ENCODE peak calls at places on chromosomes 6 and 20, in ten cellular contexts. X, B, C, N, L, O, I, K, J and D are unnamed samples.

GRCh38 chr6:106894978-106895702 is 79.4 kb downstream of the CD24 start:
- DNase-seq in X (no peak), I (peak; percentile 46), N (no peak), C (no peak), O (no peak), L (no peak), B (no peak), K (peak; percentile 33), J (no peak), D (no peak)

GRCh38 chr6:12291785-12292604 is 1.8 kb downstream of the EDN1 start:
- DNase-seq in K (peak; percentile 49), C (no peak), I (peak; percentile 69), J (no peak), L (no peak), X (no peak), N (peak; percentile 47), B (peak; percentile 36), O (peak; percentile 47), D (no peak)

GRCh38 chr20:48776306-48776705 is 51.5 kb downstream of the PREX1 start:
- DNase-seq in C (no peak), O (no peak), I (no peak), J (no peak), N (no peak), B (no peak), L (no peak), K (peak; percentile 85), X (no peak), D (no peak)

GRCh38 chr20:15475483-15475882 is 1097.8 kb downstream of the KIF16B start:
- DNase-seq in C (peak; percentile 19), O (peak; percentile 35), I (no peak), K (no peak), X (peak; percentile 33), L (peak; percentile 38), B (peak; percentile 9), N (no peak), J (no peak), D (no peak)

GRCh38 chr6:25279748-25280616 is 808 bp downstream of the CARMIL1 start:
- DNase-seq in K (no peak), L (peak; percentile 22), J (no peak), O (peak; percentile 26), C (no peak), X (no peak), N (peak; percentile 26), B (peak; percentile 52), I (peak; percentile 61), D (no peak)

GRCh38 chr6:153425536-153425935 is 294.5 kb upstream of the RGS17 start:
- DNase-seq in K (peak; percentile 18), X (no peak), C (no peak), J (no peak), B (no peak), N (no peak), O (no peak), I (no peak), L (no peak), D (no peak)

GRCh38 chr20:31862506-31862905 is 7.8 kb downstream of the DUSP15 start:
- DNase-seq in N (peak; percentile 11), I (no peak), O (no peak), K (no peak), J (no peak), C (no peak), L (no peak), X (no peak), B (peak; percentile 9), D (no peak)

GRCh38 chr20:8067082-8067481 is 47.5 kb upstream of the TMX4 start:
- DNase-seq in B (no peak), N (no peak), C (no peak), K (no peak), L (no peak), J (no peak), X (no peak), I (no peak), O (no peak), D (no peak)

GRCh38 chr6:156634971-156635371 is 142.2 kb upstream of the ARID1B start:
- DNase-seq in X (no peak), K (no peak), J (no peak), N (no peak), C (no peak), I (no peak), O (no peak), B (no peak), L (no peak), D (no peak)

GRCh38 chr6:76771076-76771634 is 692.1 kb downstream of the HTR1B start:
- DNase-seq in I (no peak), C (no peak), O (no peak), N (peak; percentile 26), K (no peak), J (no peak), L (no peak), B (no peak), X (peak; percentile 35), D (no peak)

GRCh38 chr20:32435449-32436107 is 77.4 kb downstream of the ASXL1 start:
- DNase-seq in X (no peak), O (no peak), K (no peak), L (no peak), N (no peak), I (no peak), J (no peak), B (no peak), C (no peak), D (peak; percentile 32)

GRCh38 chr6:14863896-14864850 is 381.7 kb upstream of the JARID2 start:
- DNase-seq in J (no peak), O (no peak), I (peak; percentile 30), K (no peak), N (no peak), L (no peak), C (no peak), B (no peak), X (no peak), D (no peak)

GRCh38 chr6:89251170-89251569 is 34.0 kb upstream of the GABRR1 start:
- DNase-seq in J (no peak), I (no peak), O (no peak), C (no peak), N (no peak), B (no peak), X (no peak), K (no peak), L (no peak), D (no peak)

GRCh38 chr6:22363166-22363965 is 66.5 kb upstream of the PRL start:
- DNase-seq in L (no peak), C (no peak), I (no peak), B (no peak), K (no peak), J (no peak), O (no peak), N (no peak), X (no peak), D (no peak)

GRCh38 chr6:42050011-42050896 is at the start of gene TAF8:
- DNase-seq in C (peak; percentile 87), L (peak; percentile 92), X (peak; percentile 93), J (peak; percentile 82), K (peak; percentile 93), I (peak; percentile 95), N (peak; percentile 89), B (peak; percentile 88), O (peak; percentile 93), D (peak; percentile 95)

GRCh38 chr20:17460119-17460518 is 71.1 kb downstream of the BFSP1 start:
- DNase-seq in O (no peak), J (no peak), N (no peak), B (no peak), L (no peak), I (no peak), C (no peak), X (no peak), K (no peak), D (no peak)

GRCh38 chr20:48750941-48751620 is 76.7 kb downstream of the PREX1 start:
- DNase-seq in B (no peak), C (no peak), K (peak; percentile 22), J (no peak), O (peak; percentile 46), I (no peak), X (peak; percentile 71), N (no peak), L (peak; percentile 76), D (peak; percentile 69)

GRCh38 chr6:157853018-157853805 is 30.2 kb downstream of the SNX9 start:
- DNase-seq in I (no peak), K (no peak), N (no peak), L (no peak), X (no peak), O (no peak), B (no peak), J (no peak), C (no peak), D (no peak)

DNA sequence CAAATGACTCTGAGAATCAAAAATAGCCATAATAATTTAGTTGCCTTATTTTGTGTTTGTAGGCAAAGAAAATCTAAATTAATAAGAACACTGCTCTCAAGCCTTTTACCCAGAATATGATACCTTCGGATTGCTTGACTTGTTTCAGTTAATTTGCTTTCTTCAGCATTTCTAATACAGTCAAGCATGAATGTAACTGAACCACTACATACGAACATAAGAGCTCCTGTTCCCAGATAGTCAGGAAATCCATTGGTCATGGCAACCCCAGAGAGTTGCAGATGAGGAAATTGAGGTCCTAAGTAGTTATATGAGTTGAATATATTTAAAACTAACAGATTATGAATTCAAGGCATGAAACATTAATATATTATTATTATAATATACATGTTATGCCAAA is 2.9 kb downstream of the FRK start:
- DNase-seq in J (no peak), B (no peak), I (no peak), N (no peak), O (no peak), C (no peak), L (no peak), X (no peak), K (no peak), D (no peak)
- H3K4me3 ChIP-seq in J (no peak overlapping the region), B (no peak overlapping the region), I (no peak overlapping the region), N (no peak overlapping the region), O (peak overlapping the region; percentile 45), C (no peak overlapping the region), L (no peak overlapping the region), X (no peak overlapping the region), K (no peak overlapping the region), D (no peak overlapping the region)

DNA sequence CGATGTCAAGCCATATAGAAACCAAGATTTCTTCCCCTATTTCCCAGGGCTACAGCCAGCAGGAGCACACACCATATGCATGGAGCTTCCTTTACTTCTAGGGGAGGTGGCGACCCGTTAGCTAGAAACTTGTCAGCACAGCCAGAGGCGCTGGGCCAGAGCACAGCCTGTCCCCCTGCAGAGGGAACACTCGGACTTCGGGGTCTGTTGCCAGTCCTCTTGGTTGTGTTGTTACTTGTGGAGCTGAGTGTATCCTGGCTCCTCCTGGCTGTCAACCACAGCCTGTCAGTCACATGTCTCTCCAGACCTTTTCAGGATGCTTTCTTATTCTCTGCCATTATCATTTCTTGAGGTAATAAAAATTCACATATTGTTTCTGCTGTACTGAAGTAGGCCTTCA is 57.6 kb upstream of the TRAF3IP2 start:
- DNase-seq in B (no peak), I (no peak), K (no peak), O (peak; percentile 16), C (no peak), J (no peak), X (peak; percentile 59), N (no peak), L (peak; percentile 66), D (peak; percentile 76)
- H3K27ac ChIP-seq in B (no peak overlapping the region), I (peak overlapping the region; percentile 56), K (no peak overlapping the region), O (peak overlapping the region; percentile 87), C (peak overlapping the region; percentile 64), J (no peak overlapping the region), X (peak overlapping the region; percentile 78), N (peak overlapping the region; percentile 17), L (peak overlapping the region; percentile 97), D (peak overlapping the region; percentile 86)

GRCh38 chr6:125533710-125534397 is 215.6 kb upstream of the HEY2 start:
- DNase-seq in J (no peak), C (no peak), O (no peak), X (no peak), K (no peak), B (no peak), L (no peak), I (no peak), N (no peak), D (no peak)
- H3K4me3 ChIP-seq in J (no peak overlapping the region), C (no peak overlapping the region), O (no peak overlapping the region), X (no peak overlapping the region), K (no peak overlapping the region), B (no peak overlapping the region), L (no peak overlapping the region), I (no peak overlapping the region), N (no peak overlapping the region), D (no peak overlapping the region)

GRCh38 chr6:158854214-158855101 is 35.3 kb upstream of the EZR start:
- DNase-seq in B (no peak), J (no peak), I (peak; percentile 48), O (no peak), C (no peak), K (peak; percentile 87), L (no peak), X (no peak), N (no peak), D (no peak)
- H3K27ac ChIP-seq in B (peak overlapping the region; percentile 64), J (no peak overlapping the region), I (peak overlapping the region; percentile 98), O (peak overlapping the region; percentile 84), C (no peak overlapping the region), K (no peak overlapping the region), L (no peak overlapping the region), X (no peak overlapping the region), N (peak overlapping the region; percentile 87), D (no peak overlapping the region)